ENCODE peak calls at places on chromosomes 12 and 14, in nine cellular contexts. H is gastrocnemius medialis, X is astrocyte, Z is neural crest cell, S is fibroblast of the aortic adventitia, U is kidney epithelial cell, A is NB4, D is fibroblast of lung, C is left ventricle myocardium inferior. N is an unnamed sample.

GRCh38 chr14:65281991-65282908 is 130.3 kb upstream of the FUT8 start:
- DNase-seq in H (no peak), X (peak; percentile 88), Z (peak; percentile 57), S (peak; percentile 68), U (peak; percentile 57), A (peak; percentile 21), D (peak; percentile 93), C (no peak), N (no peak)

GRCh38 chr14:100612879-100613455 is 25.8 kb upstream of the BEGAIN start:
- DNase-seq in H (no peak), X (no peak), Z (no peak), S (no peak), U (no peak), A (no peak), D (no peak), C (no peak), N (no peak)

GRCh38 chr12:68871899-68872298 is 61.1 kb downstream of the CPM start:
- DNase-seq in H (no peak), X (no peak), Z (no peak), S (peak; percentile 46), U (no peak), A (peak; percentile 68), D (no peak), C (no peak), N (peak; percentile 34)

GRCh38 chr12:78038541-78038940 is 207.8 kb downstream of the NAV3 start:
- DNase-seq in H (no peak), X (no peak), Z (no peak), S (no peak), U (no peak), A (no peak), D (no peak), C (no peak), N (no peak)

GRCh38 chr14:31084385-31084784 is 58.2 kb upstream of the STRN3 start:
- DNase-seq in H (no peak), X (no peak), Z (no peak), S (no peak), U (no peak), A (no peak), D (no peak), C (no peak), N (no peak)

GRCh38 chr14:61196792-61197191 is 84.3 kb downstream of the TMEM30B start:
- DNase-seq in H (no peak), X (no peak), Z (no peak), S (no peak), U (no peak), A (peak; percentile 5), D (no peak), C (no peak), N (peak; percentile 59)

GRCh38 chr14:62462996-62463395 is 582.3 kb downstream of the KCNH5 start:
- DNase-seq in H (no peak), X (no peak), Z (no peak), S (no peak), U (no peak), A (no peak), D (no peak), C (no peak), N (peak; percentile 9)

GRCh38 chr14:38329236-38329635 is 73.3 kb upstream of the CLEC14A start:
- DNase-seq in H (no peak), X (no peak), Z (no peak), S (no peak), U (no peak), A (no peak), D (no peak), C (no peak), N (no peak)

GRCh38 chr14:95523051-95523817 is 6.8 kb upstream of the SYNE3 start:
- DNase-seq in H (no peak), X (no peak), Z (no peak), S (peak; percentile 58), U (no peak), A (peak; percentile 66), D (no peak), C (no peak), N (no peak)

GRCh38 chr12:1807489-1807888 is 12.9 kb upstream of the LRTM2 start:
- DNase-seq in H (no peak), X (no peak), Z (no peak), S (no peak), U (no peak), A (peak; percentile 61), D (no peak), C (peak; percentile 7), N (no peak)

GRCh38 chr12:117985182-117985581 is 16.4 kb upstream of the KSR2 start:
- DNase-seq in H (no peak), X (no peak), Z (no peak), S (peak; percentile 11), U (no peak), A (no peak), D (peak; percentile 9), C (no peak), N (peak; percentile 27)

GRCh38 chr14:39426605-39427004 is 5.6 kb downstream of the FBXO33 start:
- DNase-seq in H (no peak), X (peak; percentile 58), Z (no peak), S (peak; percentile 76), U (peak; percentile 21), A (peak; percentile 41), D (peak; percentile 71), C (no peak), N (peak; percentile 54)

GRCh38 chr12:120132863-120133385 is 16.4 kb upstream of the RAB35 start:
- DNase-seq in H (no peak), X (no peak), Z (no peak), S (no peak), U (no peak), A (no peak), D (no peak), C (no peak), N (no peak)

GRCh38 chr12:97272471-97272870 is 190.1 kb upstream of the RMST start:
- DNase-seq in H (no peak), X (no peak), Z (no peak), S (no peak), U (no peak), A (no peak), D (no peak), C (no peak), N (no peak)

GRCh38 chr12:28698541-28698940 is 450.5 kb upstream of the FAR2 start:
- DNase-seq in H (no peak), X (no peak), Z (no peak), S (no peak), U (no peak), A (no peak), D (no peak), C (no peak), N (no peak)

DNA sequence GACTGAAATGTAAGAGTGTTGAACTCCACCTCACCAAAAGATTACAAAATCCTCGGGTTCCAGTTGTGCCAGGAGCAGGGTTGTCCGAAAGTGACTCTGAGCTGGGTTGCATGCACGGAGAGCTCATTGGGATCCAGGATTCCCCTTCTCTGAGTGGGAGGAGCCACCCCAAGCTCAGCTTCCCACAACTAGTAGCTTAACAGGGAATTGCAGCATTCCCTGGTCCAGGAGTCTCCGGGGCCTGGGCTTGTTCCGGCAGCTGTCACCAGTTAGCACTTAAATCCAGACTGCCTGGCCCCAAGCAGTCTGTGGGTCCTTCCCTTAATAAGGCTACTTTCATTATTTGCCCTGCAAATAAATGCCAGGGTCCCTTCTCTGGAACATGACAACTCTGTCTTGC is 50.1 kb downstream of the CD9 start:
- DNase-seq in H (no peak), X (no peak), Z (no peak), S (peak; percentile 52), U (no peak), A (no peak), D (no peak), C (no peak), N (peak; percentile 26)
- TF ChIP-seq CTCF in H (no peak), X (no peak), Z (no peak), S (no peak), U (no peak), A (no peak), D (no peak), C (no peak), N (no peak)

DNA sequence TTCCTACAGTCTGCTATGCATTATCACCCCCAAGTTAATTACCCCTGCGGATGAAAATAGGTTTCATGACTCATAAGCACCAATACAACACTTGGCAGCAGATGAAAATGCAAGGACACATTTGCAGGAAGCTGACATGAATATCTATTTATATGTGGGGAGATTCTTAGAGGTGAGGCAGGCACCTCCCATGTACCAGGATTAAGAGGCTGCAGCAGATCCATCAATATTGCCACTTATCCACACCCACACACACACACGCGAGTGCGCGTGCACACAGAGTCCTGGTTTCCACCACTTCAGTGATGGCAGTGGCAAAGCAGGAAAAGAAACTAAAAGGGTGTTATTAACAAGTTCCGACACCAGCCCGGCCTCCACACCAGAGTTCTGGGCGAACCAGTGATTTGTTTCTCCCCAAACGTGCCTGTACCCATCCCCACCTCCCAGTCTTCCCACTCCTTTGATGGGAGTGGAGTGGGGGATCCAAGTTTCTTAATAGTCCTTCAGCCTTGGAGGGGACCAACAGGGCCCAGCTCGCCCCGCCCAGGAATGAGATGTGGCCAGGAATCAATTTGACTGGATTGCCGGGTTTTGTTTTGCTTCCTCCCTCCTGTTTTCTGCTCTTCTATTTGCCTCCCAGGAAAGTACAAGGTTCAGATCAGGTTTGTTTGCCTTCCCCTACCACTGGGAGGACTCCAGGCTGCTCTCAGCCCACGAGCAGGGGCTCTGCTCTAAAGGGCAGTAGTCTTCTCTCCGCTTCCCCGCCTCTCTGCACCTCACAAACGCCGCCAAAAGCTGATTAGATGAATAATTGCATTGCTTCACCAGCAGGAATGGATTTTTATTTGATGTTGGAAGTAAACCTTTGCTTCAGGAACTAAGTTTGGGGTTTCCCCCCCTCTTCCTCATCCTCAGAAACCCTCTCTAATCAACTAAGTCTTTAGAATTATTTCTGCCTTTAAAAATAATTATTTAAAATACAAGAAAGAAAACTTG is 5.2 kb downstream of the IRF2BPL start:
- DNase-seq in H (no peak), X (peak; percentile 64), Z (no peak), S (peak; percentile 55), U (no peak), A (no peak), D (peak; percentile 72), C (no peak), N (peak; percentile 52)
- TF ChIP-seq CTCF in H (peak; percentile 17), X (no peak), Z (peak; percentile 51), S (peak; percentile 48), U (peak; percentile 28), A (no peak), D (peak; percentile 13), C (peak; percentile 31), N (peak; percentile 6)

DNA sequence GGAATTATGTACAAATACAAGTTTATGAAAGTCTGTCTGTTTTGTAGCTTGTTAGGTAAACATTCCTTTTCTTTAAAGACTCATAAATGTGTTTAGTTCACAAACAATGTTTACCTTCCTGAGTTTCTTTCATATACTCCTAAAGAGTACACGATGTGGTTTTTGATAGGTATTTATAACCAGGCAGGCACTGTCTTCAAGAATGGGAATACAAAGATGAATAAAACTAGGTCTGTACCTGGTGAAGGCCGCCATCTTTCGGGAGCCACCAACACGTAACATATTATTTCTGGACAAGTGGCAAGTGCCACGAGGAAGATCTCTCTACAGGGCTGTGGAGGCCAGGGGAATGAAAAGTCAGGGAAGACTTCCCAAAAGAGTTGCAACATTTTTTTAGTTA is 144.6 kb upstream of the RASSF8 start:
- DNase-seq in H (no peak), X (no peak), Z (no peak), S (no peak), U (no peak), A (no peak), D (no peak), C (no peak), N (no peak)
- TF ChIP-seq CTCF in H (no peak), X (no peak), Z (no peak), S (no peak), U (no peak), A (no peak), D (no peak), C (no peak), N (no peak)

DNA sequence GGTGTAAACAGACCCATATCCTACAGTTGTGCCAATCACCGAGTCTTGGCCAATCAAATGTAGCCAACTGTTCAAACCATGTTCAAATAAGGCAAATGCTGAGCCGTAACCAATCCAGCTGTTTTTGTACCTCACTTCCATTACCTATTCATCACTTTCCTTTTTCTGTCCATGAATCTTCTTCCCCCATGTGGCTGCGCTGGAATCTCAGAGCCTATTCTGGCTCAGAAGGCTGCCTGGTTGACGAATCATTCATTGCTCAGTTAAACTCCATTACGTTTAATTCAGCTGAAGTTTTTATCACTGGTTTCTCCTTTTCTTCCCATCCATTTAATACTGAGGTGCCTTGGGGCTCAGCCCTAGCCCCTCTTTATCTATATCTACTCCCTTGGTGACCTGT is 71.1 kb downstream of the TBC1D30 start:
- DNase-seq in H (no peak), X (peak; percentile 40), Z (no peak), S (peak; percentile 22), U (no peak), A (no peak), D (peak; percentile 46), C (no peak), N (no peak)
- TF ChIP-seq CTCF in H (no peak), X (no peak), Z (no peak), S (no peak), U (no peak), A (no peak), D (no peak), C (no peak), N (no peak)

N was measured in MCF 10A.